ENCODE peak calls at places on chromosome 1, in ten cellular contexts. X is right lobe of liver, Y is EL, L is ELR, P is C1 segment of cervical spinal cord, B is NCI-H460, U is T-helper 17 cell, W is RPMI7951, R is endothelial cell, Z is WTC11. O is an unnamed sample.

GRCh38 chr1:153962088-153963029 is 978 bp downstream of the SLC39A1 start:
- DNase-seq in X (peak), Y (peak), L (peak), P (no peak), B (no peak), U (no peak), W (peak), R (no peak), Z (no peak), O (no peak)

GRCh38 chr1:42962641-42963377 is 4.1 kb upstream of the SLC2A1 start:
- DNase-seq in X (no peak), Y (peak), L (peak), P (no peak), B (peak), U (no peak), W (peak), R (peak), Z (peak), O (no peak)

GRCh38 chr1:225881081-225882007 is 836 bp downstream of the TMEM63A start:
- DNase-seq in X (peak), Y (peak), L (peak), P (no peak), B (peak), U (no peak), W (peak), R (no peak), Z (peak), O (peak)

GRCh38 chr1:201408176-201408814 is 9.2 kb upstream of the LAD1 start:
- DNase-seq in X (peak), Y (peak), L (peak), P (no peak), B (peak), U (peak), W (peak), R (peak), Z (peak), O (peak)

GRCh38 chr1:180003026-180003695 is 48.6 kb downstream of the CEP350 start:
- DNase-seq in X (no peak), Y (no peak), L (no peak), P (no peak), B (no peak), U (no peak), W (no peak), R (no peak), Z (no peak), O (no peak)

GRCh38 chr1:58818075-58818474 is 34.2 kb upstream of the JUN start:
- DNase-seq in X (no peak), Y (peak), L (peak), P (no peak), B (no peak), U (no peak), W (peak), R (no peak), Z (no peak), O (no peak)

GRCh38 chr1:117093870-117094621 is 27.5 kb downstream of the TRIM45 start:
- DNase-seq in X (no peak), Y (peak), L (peak), P (no peak), B (peak), U (no peak), W (peak), R (peak), Z (peak), O (peak)

GRCh38 chr1:169570172-169570574 is 16.1 kb downstream of the F5 start:
- DNase-seq in X (no peak), Y (no peak), L (no peak), P (no peak), B (no peak), U (no peak), W (no peak), R (no peak), Z (no peak), O (no peak)

GRCh38 chr1:93446837-93447451 is 974 bp upstream of the FNBP1L start:
- DNase-seq in X (peak), Y (no peak), L (peak), P (no peak), B (no peak), U (no peak), W (no peak), R (no peak), Z (no peak), O (no peak)

GRCh38 chr1:24074196-24074595 is 37.7 kb downstream of the MYOM3 start:
- DNase-seq in X (no peak), Y (no peak), L (no peak), P (no peak), B (no peak), U (no peak), W (no peak), R (no peak), Z (no peak), O (no peak)

GRCh38 chr1:52159033-52159789 is 17.3 kb downstream of the ZFYVE9 start:
- DNase-seq in X (no peak), Y (peak), L (peak), P (no peak), B (no peak), U (no peak), W (peak), R (no peak), Z (no peak), O (no peak)

GRCh38 chr1:222697203-222697602 is 15.1 kb downstream of the AIDA start:
- DNase-seq in X (no peak), Y (no peak), L (no peak), P (no peak), B (no peak), U (no peak), W (no peak), R (no peak), Z (no peak), O (no peak)

GRCh38 chr1:3038571-3039181 is 17.4 kb downstream of the ACTRT2 start:
- DNase-seq in X (no peak), Y (no peak), L (no peak), P (no peak), B (no peak), U (no peak), W (no peak), R (no peak), Z (no peak), O (no peak)

GRCh38 chr1:67793562-67793961 is 39.7 kb downstream of the GNG12 start:
- DNase-seq in X (no peak), Y (peak), L (peak), P (no peak), B (peak), U (no peak), W (peak), R (no peak), Z (no peak), O (no peak)

GRCh38 chr1:18941221-18942141 is 15.0 kb downstream of the IFFO2 start:
- DNase-seq in X (no peak), Y (no peak), L (no peak), P (no peak), B (peak), U (no peak), W (peak), R (no peak), Z (no peak), O (no peak)

GRCh38 chr1:192609110-192610079 is 26.6 kb upstream of the RGS13 start:
- DNase-seq in X (peak), Y (no peak), L (no peak), P (no peak), B (no peak), U (peak), W (peak), R (no peak), Z (no peak), O (peak)

GRCh38 chr1:245396615-245397014 is 241.8 kb downstream of the KIF26B start:
- DNase-seq in X (no peak), Y (no peak), L (no peak), P (no peak), B (no peak), U (no peak), W (peak), R (no peak), Z (no peak), O (no peak)

GRCh38 chr1:53602376-53602775 is 136.6 kb downstream of the GLIS1 start:
- DNase-seq in X (no peak), Y (no peak), L (no peak), P (no peak), B (no peak), U (no peak), W (no peak), R (no peak), Z (no peak), O (no peak)

GRCh38 chr1:169924063-169924462 is 30.4 kb upstream of the SCYL3 start:
- DNase-seq in X (no peak), Y (no peak), L (no peak), P (no peak), B (no peak), U (no peak), W (no peak), R (no peak), Z (no peak), O (no peak)

GRCh38 chr1:22471078-22471477 is 19.4 kb downstream of the ZBTB40 start:
- DNase-seq in X (peak), Y (peak), L (no peak), P (no peak), B (no peak), U (no peak), W (peak), R (no peak), Z (no peak), O (no peak)

GRCh38 chr1:107622540-107622939 is 342.4 kb downstream of the VAV3 start:
- DNase-seq in X (no peak), Y (no peak), L (no peak), P (no peak), B (no peak), U (no peak), W (no peak), R (no peak), Z (no peak), O (no peak)